ENCODE peak calls at places on chromosomes 4 and X, in seven cellular contexts. K, B, Y, V, O, M and C are unnamed samples.

GRCh38 chr4:41594439-41594838 is 56.5 kb downstream of the LIMCH1 start:
- DNase-seq in K (no peak), B (no peak), M (no peak), O (no peak), Y (no peak), V (no peak), C (no peak)

GRCh38 chr4:1831331-1831730 is 24.6 kb downstream of the LETM1 start:
- DNase-seq in Y (no peak), O (no peak), M (no peak), K (no peak), V (no peak), B (no peak), C (no peak)

GRCh38 chr4:143743591-143743990 is 43.1 kb upstream of the FREM3 start:
- DNase-seq in K (no peak), V (no peak), Y (no peak), O (no peak), B (no peak), M (no peak), C (no peak)

GRCh38 chr4:64464581-64464980 is 55.3 kb upstream of the TECRL start:
- DNase-seq in K (no peak), M (no peak), V (no peak), B (no peak), Y (no peak), O (no peak), C (no peak)

GRCh38 chr4:76342191-76342590 is 35.7 kb downstream of the STBD1 start:
- DNase-seq in Y (no peak), B (no peak), O (no peak), V (no peak), M (no peak), K (no peak), C (no peak)

GRCh38 chr4:176548571-176548970 is 228.8 kb downstream of the SPCS3 start:
- DNase-seq in V (no peak), K (no peak), B (no peak), Y (no peak), O (peak; percentile 51), M (peak; percentile 75), C (no peak)

GRCh38 chrX:18888281-18888680 is 95.6 kb downstream of the PHKA2 start:
- DNase-seq in M (no peak), B (no peak), V (no peak), K (no peak), Y (no peak), O (no peak), C (no peak)

GRCh38 chrX:131288738-131289511 is at the start of gene IGSF1:
- DNase-seq in M (peak; percentile 10), V (no peak), O (no peak), K (no peak), B (no peak), Y (peak; percentile 28), C (no peak)

GRCh38 chr4:169626328-169627282 is 6.2 kb downstream of the CLCN3 start:
- DNase-seq in V (no peak), M (no peak), B (no peak), K (no peak), Y (no peak), O (no peak), C (no peak)

GRCh38 chrX:48578661-48579128 is 4.4 kb downstream of the RBM3 start:
- DNase-seq in V (no peak), M (no peak), B (no peak), Y (no peak), O (no peak), K (no peak), C (no peak)

GRCh38 chr4:176778491-176778890 is 14.2 kb downstream of the VEGFC start:
- DNase-seq in M (peak; percentile 84), K (no peak), V (no peak), B (no peak), Y (no peak), O (no peak), C (no peak)

GRCh38 chr4:5821665-5822358 is 71.1 kb downstream of the CRMP1 start:
- DNase-seq in K (no peak), V (no peak), M (no peak), B (no peak), Y (no peak), O (no peak), C (no peak)

GRCh38 chr4:138775890-138776289 is 239.7 kb upstream of the NOCT start:
- DNase-seq in M (peak; percentile 58), Y (no peak), V (no peak), O (no peak), B (no peak), K (no peak), C (no peak)

GRCh38 chrX:46626566-46626965 is 53.0 kb downstream of the CHST7 start:
- DNase-seq in B (no peak), V (no peak), O (no peak), M (no peak), Y (no peak), K (no peak), C (no peak)

GRCh38 chrX:1807301-1807731 is 192.5 kb downstream of the ASMT start:
- DNase-seq in K (no peak), V (no peak), O (peak; percentile 16), Y (no peak), B (no peak), M (peak; percentile 21), C (no peak)

GRCh38 chr4:61210186-61210939 is 10.2 kb downstream of the ADGRL3 start:
- DNase-seq in M (no peak), K (no peak), B (no peak), O (no peak), V (no peak), Y (no peak), C (no peak)

GRCh38 chrX:116490091-116490490 is 27.3 kb upstream of the CT83 start:
- DNase-seq in O (no peak), V (no peak), M (peak; percentile 8), K (no peak), Y (no peak), B (no peak), C (no peak)

GRCh38 chrX:118807151-118808017 is 16.2 kb upstream of the ZCCHC12 start:
- DNase-seq in M (peak; percentile 58), K (no peak), Y (no peak), B (no peak), V (no peak), O (peak; percentile 47), C (no peak)

GRCh38 chr4:4480205-4480604 is 61.6 kb downstream of the STX18 start:
- DNase-seq in B (no peak), Y (no peak), M (no peak), O (no peak), K (no peak), V (no peak), C (no peak)

GRCh38 chrX:23904096-23904495 is 3.6 kb downstream of the APOO start:
- DNase-seq in M (peak; percentile 69), B (no peak), O (peak; percentile 58), V (no peak), K (no peak), Y (no peak), C (no peak)

GRCh38 chrX:71910526-71911022 is at the start of gene NHSL2:
- DNase-seq in K (no peak), V (no peak), Y (no peak), B (peak; percentile 11), O (no peak), M (peak; percentile 26), C (no peak)

GRCh38 chr4:21726255-21726815 is 222.2 kb downstream of the KCNIP4 start:
- DNase-seq in V (no peak), O (no peak), B (no peak), M (peak; percentile 15), K (no peak), Y (no peak), C (no peak)

GRCh38 chr4:16205298-16206164 is 20.7 kb downstream of the TAPT1 start:
- DNase-seq in B (no peak), M (no peak), K (no peak), O (no peak), Y (no peak), V (no peak), C (no peak)

GRCh38 chrX:155767101-155767878 is 113.9 kb upstream of the VAMP7 start:
- DNase-seq in V (no peak), O (peak; percentile 22), Y (no peak), M (peak; percentile 77), B (peak; percentile 5), K (no peak), C (no peak)

GRCh38 chrX:72569786-72570185 is 2.9 kb downstream of the HDAC8 start:
- DNase-seq in V (no peak), Y (no peak), K (no peak), O (peak; percentile 24), B (no peak), M (peak; percentile 90), C (no peak)

GRCh38 chr4:95409127-95409526 is 139.6 kb downstream of the UNC5C start:
- DNase-seq in V (no peak), Y (no peak), K (no peak), M (no peak), B (no peak), O (no peak), C (no peak)

GRCh38 chrX:48713847-48714246 is 17.3 kb downstream of the SUV39H1 start:
- DNase-seq in Y (no peak), B (no peak), M (no peak), V (no peak), O (no peak), K (no peak), C (no peak)

GRCh38 chr4:89111833-89112563 is 665 bp downstream of the TIGD2 start:
- DNase-seq in B (no peak), M (peak; percentile 93), V (no peak), K (no peak), O (peak; percentile 68), Y (no peak), C (no peak)

GRCh38 chr4:74794341-74794801 is at the start of gene BTC:
- DNase-seq in V (no peak), K (no peak), B (no peak), M (peak; percentile 5), O (peak; percentile 39), Y (peak; percentile 48), C (no peak)

GRCh38 chr4:151687021-151687640 is 73.7 kb downstream of the GATB start:
- DNase-seq in M (no peak), V (no peak), K (no peak), B (no peak), Y (no peak), O (no peak), C (no peak)

GRCh38 chrX:70132244-70132643 is 1.0 kb upstream of the IGBP1 start:
- DNase-seq in Y (no peak), M (peak; percentile 4), K (no peak), O (no peak), B (no peak), V (no peak), C (no peak)

GRCh38 chrX:11137543-11138139 is 26.5 kb downstream of the HCCS start:
- DNase-seq in O (peak; percentile 34), K (no peak), V (no peak), M (peak; percentile 64), B (no peak), Y (no peak), C (no peak)